ENCODE peak calls at places on chromosomes 11 and 22, in nine cellular contexts. I, H, Y, K, D, R, F, E and Z are unnamed samples. For H3K4me1, the result is how much of the 10 kb centered on the place peaks cover.

GRCh38 chr11:91433284-91434010 is 791.2 kb upstream of the FAT3 start:
- DNase-seq in R (no peak), D (no peak), H (no peak), Y (no peak), K (no peak), E (no peak), F (no peak), I (no peak), Z (no peak)

GRCh38 chr22:19497245-19497644 is 17.5 kb downstream of the CDC45 start:
- DNase-seq in I (no peak), F (no peak), R (no peak), D (no peak), K (no peak), Y (no peak), H (no peak), E (no peak), Z (no peak)

GRCh38 chr11:131353761-131354160 is 16.7 kb upstream of the NTM start:
- DNase-seq in D (no peak), Y (no peak), R (no peak), K (no peak), H (no peak), F (no peak), I (no peak), E (no peak), Z (no peak)

GRCh38 chr11:4095509-4096230 is 1.1 kb downstream of the RRM1 start:
- DNase-seq in K (peak), D (no peak), I (no peak), F (no peak), H (no peak), E (no peak), Y (no peak), R (no peak), Z (no peak)

GRCh38 chr11:117096140-117096972 is 1.9 kb downstream of the SIK3 start:
- DNase-seq in Y (peak), D (no peak), F (peak), I (no peak), K (peak), H (peak), E (no peak), R (no peak), Z (peak)

GRCh38 chr11:61516675-61517516 is 8.3 kb downstream of the LRRC10B start:
- DNase-seq in D (no peak), R (peak), Y (no peak), F (peak), I (peak), K (peak), E (no peak), H (no peak), Z (no peak)

GRCh38 chr11:14190992-14191773 is 167.8 kb downstream of the RRAS2 start:
- DNase-seq in R (no peak), E (peak), D (no peak), Y (no peak), F (no peak), I (no peak), K (no peak), H (no peak), Z (no peak)

GRCh38 chr11:117950999-117951961 is 22.1 kb upstream of the TMPRSS13 start:
- DNase-seq in R (no peak), I (no peak), Y (peak), D (no peak), F (peak), K (no peak), E (peak), H (no peak), Z (peak)

GRCh38 chr22:42702675-42703074 is 18.0 kb downstream of the A4GALT start:
- DNase-seq in Y (no peak), R (no peak), E (no peak), D (no peak), K (no peak), I (no peak), F (no peak), H (no peak), Z (no peak)

GRCh38 chr11:129894281-129895125 is 875 bp downstream of the NFRKB start:
- DNase-seq in K (no peak), E (no peak), F (no peak), R (no peak), I (no peak), Y (no peak), H (no peak), D (no peak), Z (no peak)

GRCh38 chr11:129895126-129896041 is at the start of gene NFRKB:
- DNase-seq in D (peak), H (peak), K (peak), Y (peak), E (peak), R (peak), I (peak), F (peak), Z (peak)

DNA sequence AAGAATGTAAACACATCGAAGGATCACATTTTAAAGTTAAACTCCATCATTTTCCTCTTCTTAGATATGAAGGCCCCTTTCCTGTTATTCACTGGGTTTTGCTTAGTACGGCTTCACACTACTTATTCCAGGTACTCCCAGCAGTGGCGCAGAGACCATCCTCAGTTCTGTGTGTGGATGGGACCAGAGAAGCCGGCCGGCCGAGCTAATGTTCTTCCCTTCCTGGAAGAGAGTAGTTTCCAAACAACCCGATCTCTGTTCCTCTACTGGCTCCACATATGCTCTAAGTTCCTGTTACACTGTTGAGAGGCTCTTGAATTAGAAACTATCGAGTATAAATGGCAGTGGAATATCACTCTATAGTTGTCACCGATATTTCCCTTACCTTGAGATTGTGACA is 684 bp upstream of the NFRKB start:
- DNase-seq in H (no peak), D (no peak), I (no peak), R (no peak), Y (no peak), K (no peak), F (no peak), E (no peak), Z (no peak)
- TF ChIP-seq POLR2A in H (no peak), D (no peak), I (no peak), R (no peak), Y (no peak), K (no peak), F (no peak), E (no peak), Z (no peak)

GRCh38 chr11:111736621-111737055 is 29.6 kb downstream of the PPP2R1B start:
- DNase-seq in H (no peak), F (no peak), D (no peak), I (no peak), R (no peak), E (no peak), K (no peak), Y (no peak), Z (no peak)
- H3K4me1 ChIP-seq in H (under half), F (under half), D (half or more), I (half or more), R (under half), E (half or more), K (under half), Y (under half), Z (half or more)

GRCh38 chr11:31117038-31117437 is 252.5 kb downstream of the DCDC1 start:
- DNase-seq in H (no peak), Y (no peak), E (no peak), R (no peak), K (no peak), I (no peak), F (no peak), D (no peak), Z (no peak)
- TF ChIP-seq EP300 in H (no peak), Y (no peak), E (no peak), R (no peak), K (no peak), I (no peak), F (no peak), D (no peak), Z (no peak)

DNA sequence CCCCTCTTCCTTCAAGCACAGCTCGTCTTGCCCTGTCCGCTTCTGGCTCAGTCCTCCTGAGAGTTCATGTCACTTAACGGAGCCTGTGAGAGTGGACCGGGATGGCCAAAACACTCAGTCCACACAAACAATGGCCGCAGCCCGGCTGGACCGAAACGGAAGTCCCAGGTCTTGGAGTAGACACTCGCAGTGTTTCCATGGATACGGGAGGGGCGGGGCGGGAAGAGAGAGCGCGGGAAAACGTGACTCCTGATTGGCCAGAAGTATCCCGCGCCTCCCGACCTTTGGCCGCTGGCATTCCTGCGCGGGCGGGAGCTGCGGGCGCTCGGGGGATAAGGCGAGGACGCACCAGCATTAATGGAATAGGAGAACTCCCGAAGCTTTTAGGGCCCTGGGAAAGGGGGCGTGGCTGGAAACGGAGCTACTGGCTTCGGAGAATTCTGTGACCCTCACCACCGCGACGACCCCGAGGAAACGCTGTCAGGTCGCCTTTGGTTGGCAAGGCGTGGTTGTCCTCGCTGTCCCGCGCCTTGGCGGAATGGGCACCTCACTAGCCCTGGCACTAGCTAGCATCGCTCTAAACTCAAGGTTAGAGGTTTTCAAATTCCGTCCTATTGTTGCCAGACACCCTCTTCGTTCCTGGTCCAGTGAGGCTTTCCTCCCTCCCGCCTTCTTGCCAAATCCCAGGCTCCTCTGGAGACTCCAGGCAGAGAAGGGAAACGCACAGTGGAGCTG is at the start of the genes NLRP14 and ZNF214:
- DNase-seq in I (peak), D (peak), E (peak), H (no peak), R (peak), F (peak), Y (peak), K (peak), Z (peak)
- TF ChIP-seq POLR2A in I (peak), D (no peak), E (no peak), H (no peak), R (no peak), F (peak), Y (no peak), K (peak), Z (no peak)

GRCh38 chr11:115627666-115628460 is 123.6 kb upstream of the CADM1 start:
- DNase-seq in Y (no peak), K (no peak), E (no peak), H (no peak), D (no peak), I (no peak), R (no peak), F (no peak), Z (no peak)
- H3K4me1 ChIP-seq in Y (under half), K (under half), E (under half), H (under half), D (under half), I (under half), R (under half), F (under half), Z (under half)

GRCh38 chr11:2591805-2592204 is 108.0 kb downstream of the KCNQ1OT1 start:
- DNase-seq in R (no peak), K (no peak), D (no peak), F (no peak), H (no peak), E (no peak), I (no peak), Y (no peak), Z (peak)

GRCh38 chr11:2589538-2589934 is 110.3 kb downstream of the KCNQ1OT1 start:
- DNase-seq in H (no peak), I (no peak), Y (no peak), K (no peak), E (no peak), F (no peak), R (no peak), D (no peak), Z (peak)

GRCh38 chr11:2592559-2593392 is 107.0 kb downstream of the KCNQ1OT1 start:
- DNase-seq in D (no peak), I (peak), H (no peak), E (peak), F (no peak), K (no peak), Y (no peak), R (no peak), Z (peak)

GRCh38 chr11:2590131-2590950 is 109.5 kb downstream of the KCNQ1OT1 start:
- DNase-seq in Y (no peak), E (peak), H (no peak), K (no peak), F (no peak), D (peak), I (no peak), R (no peak), Z (peak)

GRCh38 chr11:2590951-2591754 is 108.6 kb downstream of the KCNQ1OT1 start:
- DNase-seq in R (no peak), I (peak), K (no peak), D (peak), Y (no peak), F (no peak), E (peak), H (no peak), Z (peak)
- TF ChIP-seq EP300 in R (no peak), I (no peak), K (no peak), D (no peak), Y (no peak), F (no peak), E (no peak), H (no peak), Z (no peak)

DNA sequence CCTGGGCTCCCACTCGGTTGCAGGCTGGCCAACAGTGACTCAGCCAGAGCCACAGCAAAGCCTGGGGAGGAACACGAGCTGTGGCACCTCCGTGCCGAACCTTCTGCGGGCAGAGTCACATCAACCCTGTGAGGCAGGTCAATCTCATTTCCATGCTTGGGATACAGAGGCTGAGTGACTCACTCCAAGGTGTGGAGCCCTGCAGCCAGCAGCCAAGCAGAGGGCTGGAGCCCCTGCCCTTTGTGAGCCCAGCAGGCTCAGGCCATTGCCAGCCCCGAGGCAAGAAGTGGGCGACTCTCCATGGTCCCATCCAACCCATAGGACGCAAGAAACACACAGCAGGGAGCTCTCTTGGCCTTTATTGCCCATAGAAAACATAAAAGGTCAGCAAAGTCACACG is 21.4 kb downstream of the CSNK1E start:
- DNase-seq in E (no peak), F (no peak), I (no peak), H (no peak), R (no peak), D (no peak), Y (no peak), K (no peak), Z (no peak)
- TF ChIP-seq POLR2A in E (no peak), F (no peak), I (no peak), H (no peak), R (no peak), D (no peak), Y (no peak), K (no peak), Z (no peak)

GRCh38 chr22:21862386-21863242 is 4.8 kb downstream of the MAPK1 start:
- DNase-seq in F (no peak), Y (no peak), E (no peak), H (no peak), D (no peak), I (no peak), K (no peak), R (no peak), Z (no peak)
- H3K4me1 ChIP-seq in F (under half), Y (half or more), E (half or more), H (under half), D (half or more), I (under half), K (under half), R (half or more), Z (half or more)